ENCODE peak calls at places on chromosomes 13 and 19, in five cellular contexts. Z is DMS 273 treated with DMSO at 0.1 percent for 48 hours, Y is nucleus accumbens, B is EH, N is activated T-helper 1 cell treated with Interleukin-2 at 50 U/mL for 16 hours. F is an unnamed sample.

GRCh38 chr19:33133438-33134031 is 1.6 kb downstream of the WDR88 start:
- DNase-seq in Y (no peak), Z (no peak), B (peak), N (no peak), F (no peak)

GRCh38 chr13:110551284-110551683 is 10.2 kb downstream of the RAB20 start:
- DNase-seq in Z (no peak), Y (no peak), N (no peak), B (no peak), F (no peak)

GRCh38 chr13:26132756-26133155 is 80.9 kb upstream of the SHISA2 start:
- DNase-seq in Y (no peak), N (no peak), B (peak), Z (no peak), F (no peak)

GRCh38 chr19:35269425-35270117 is 809 bp downstream of the USF2 start:
- DNase-seq in B (peak), Y (peak), Z (peak), N (peak), F (peak)

GRCh38 chr13:93637852-93638251 is 411.2 kb downstream of the GPC6 start:
- DNase-seq in Y (no peak), Z (no peak), B (no peak), N (no peak), F (no peak)

GRCh38 chr13:63501702-63502101 is 2086.1 kb upstream of the PCDH20 start:
- DNase-seq in B (no peak), N (no peak), Y (no peak), Z (no peak), F (no peak)

GRCh38 chr13:30872685-30873443 is 33.2 kb upstream of the MEDAG start:
- DNase-seq in Z (no peak), B (peak), N (no peak), Y (peak), F (no peak)

GRCh38 chr19:7916137-7916907 is 1.7 kb downstream of the TGFBR3L start:
- DNase-seq in N (peak), B (peak), Y (no peak), Z (no peak), F (peak)

GRCh38 chr13:79194272-79194671 is 211.8 kb downstream of the RBM26 start:
- DNase-seq in B (no peak), Y (no peak), N (no peak), Z (no peak), F (no peak)

GRCh38 chr19:50264483-50265186 is 61.2 kb downstream of the MYH14 start:
- DNase-seq in Z (no peak), Y (no peak), B (no peak), N (no peak), F (no peak)

GRCh38 chr19:1238373-1239303 is 833 bp upstream of the CBARP start:
- DNase-seq in Z (no peak), Y (no peak), B (no peak), N (no peak), F (no peak)

GRCh38 chr13:74574964-74575728 is 440.9 kb upstream of the KLF12 start:
- DNase-seq in Y (no peak), Z (no peak), B (no peak), N (no peak), F (no peak)

GRCh38 chr13:22062478-22063205 is 391.8 kb downstream of the FGF9 start:
- DNase-seq in N (no peak), Y (no peak), B (no peak), Z (no peak), F (no peak)

GRCh38 chr13:110869805-110870706 is 44.8 kb downstream of the ANKRD10 start:
- DNase-seq in Y (peak), Z (no peak), B (peak), N (no peak), F (peak)

GRCh38 chr19:35545855-35546381 is 492 bp downstream of the TMEM147 start:
- DNase-seq in N (peak), Y (no peak), B (peak), Z (no peak), F (no peak)

GRCh38 chr13:51275101-51275500 is 52.9 kb downstream of the FAM124A start:
- DNase-seq in Z (no peak), N (no peak), B (no peak), Y (no peak), F (no peak)

GRCh38 chr13:41383400-41383799 is 72.3 kb downstream of the NAA16 start:
- DNase-seq in B (peak), Y (peak), N (no peak), Z (no peak), F (no peak)

GRCh38 chr13:46324976-46325375 is 62.1 kb downstream of the RUBCNL start:
- DNase-seq in B (peak), Y (no peak), N (no peak), Z (no peak), F (no peak)

F was measured in CD14-positive monocyte.